ENCODE peak calls at places on chromosomes 12 and 14, in four cellular contexts. B is T47D; A is CD8-positive, alpha-beta T cell; W is left ventricle myocardium inferior. S is an unnamed sample.

GRCh38 chr12:53279283-53279869 is 11.3 kb downstream of the ESPL1 start:
- DNase-seq in W (no peak), A (no peak), B (no peak), S (no peak)

GRCh38 chr12:2265461-2266167 is 212.8 kb downstream of the CACNA1C start:
- DNase-seq in W (no peak), A (no peak), B (no peak), S (no peak)

GRCh38 chr12:132462778-132463177 is 27.2 kb upstream of the FBRSL1 start:
- DNase-seq in W (no peak), B (no peak), A (no peak), S (no peak)

GRCh38 chr14:61477845-61478438 is 156.6 kb downstream of the PRKCH start:
- DNase-seq in W (peak; percentile 79), B (no peak), A (no peak), S (peak; percentile 72)

GRCh38 chr12:34402899-34403705 is 380.8 kb downstream of the ALG10 start:
- DNase-seq in B (no peak), A (no peak), W (peak; percentile 5), S (peak; percentile 27)

GRCh38 chr12:93773122-93773871 is 96.1 kb downstream of the CRADD start:
- DNase-seq in B (no peak), W (no peak), A (no peak), S (no peak)

GRCh38 chr12:108649668-108650067 is 16.0 kb upstream of the SELPLG start:
- DNase-seq in A (no peak), W (no peak), B (no peak), S (no peak)

GRCh38 chr14:21525995-21526671 is at the start of gene SALL2:
- DNase-seq in W (peak; percentile 75), B (peak; percentile 80), A (peak; percentile 12), S (peak; percentile 77)

GRCh38 chr12:6383572-6384498 is at the start of gene LTBR:
- DNase-seq in W (peak; percentile 98), A (no peak), B (peak; percentile 88), S (peak; percentile 96)

GRCh38 chr12:50297996-50298395 is 14.7 kb upstream of the LIMA1 start:
- DNase-seq in B (peak; percentile 88), A (no peak), W (no peak), S (no peak)

GRCh38 chr14:50099335-50099734 is 17.0 kb downstream of the VCPKMT start:
- DNase-seq in W (no peak), B (no peak), A (no peak), S (no peak)

GRCh38 chr12:121776190-121777098 is 17.0 kb downstream of the RHOF start:
- DNase-seq in W (peak; percentile 83), B (peak; percentile 79), A (peak; percentile 80), S (peak; percentile 84)

GRCh38 chr12:55700255-55701018 is 7.3 kb downstream of the ITGA7 start:
- DNase-seq in B (no peak), A (no peak), W (no peak), S (no peak)

GRCh38 chr12:3655331-3655900 is 97.5 kb downstream of the CRACR2A start:
- DNase-seq in A (no peak), W (no peak), B (peak; percentile 30), S (no peak)